ENCODE peak calls at places on chromosome 22, in eight cellular contexts. N is left colon, I is CD14-positive monocyte, X is GM23248, K is stromal cell of bone marrow, Y is head of caudate nucleus, V is M059J, G is HCT116. J is an unnamed sample.
A peak's percentile ranks its signal among the peaks of the same experiment; 100 is the strongest.

GRCh38 chr22:44143117-44143495 is 37.6 kb upstream of the PARVG start:
- DNase-seq in Y (no peak), X (no peak), N (no peak), I (no peak), G (no peak), V (no peak), K (no peak), J (no peak)

GRCh38 chr22:43642319-43642718 is 169.8 kb downstream of the EFCAB6 start:
- DNase-seq in I (no peak), N (no peak), K (no peak), G (no peak), V (no peak), X (no peak), Y (no peak), J (no peak)

GRCh38 chr22:31295831-31296230 is 3.5 kb upstream of the PIK3IP1 start:
- DNase-seq in N (no peak), Y (no peak), V (peak; percentile 27), X (peak; percentile 32), K (no peak), G (no peak), I (no peak), J (no peak)

GRCh38 chr22:21032843-21033688 is 705 bp upstream of the SLC7A4 start:
- DNase-seq in Y (no peak), V (no peak), G (no peak), K (no peak), N (no peak), I (no peak), X (no peak), J (no peak)

GRCh38 chr22:35043251-35043931 is 22.6 kb upstream of the ISX start:
- DNase-seq in X (peak; percentile 16), K (no peak), G (no peak), I (no peak), V (no peak), N (no peak), Y (no peak), J (no peak)

GRCh38 chr22:35620624-35621245 is 3.6 kb upstream of the MB start:
- DNase-seq in X (peak; percentile 73), G (no peak), K (peak; percentile 39), Y (no peak), V (peak; percentile 56), I (no peak), N (no peak), J (peak; percentile 77)

GRCh38 chr22:45200862-45201511 is 37.3 kb downstream of the NUP50 start:
- DNase-seq in I (no peak), K (no peak), X (no peak), Y (no peak), V (peak; percentile 88), G (no peak), N (no peak), J (no peak)

GRCh38 chr22:38258895-38259294 is 13.9 kb downstream of the TMEM184B start:
- DNase-seq in X (no peak), K (no peak), G (no peak), V (no peak), N (no peak), I (no peak), Y (no peak), J (no peak)

GRCh38 chr22:26901228-26901816 is 243.9 kb downstream of the MIAT start:
- DNase-seq in Y (no peak), N (no peak), I (no peak), K (no peak), G (no peak), X (no peak), V (no peak), J (no peak)

GRCh38 chr22:36641902-36642640 is 61.5 kb downstream of the CACNG2 start:
- DNase-seq in V (no peak), I (no peak), X (peak; percentile 97), Y (no peak), N (no peak), G (no peak), K (peak; percentile 40), J (peak; percentile 35)

GRCh38 chr22:50739279-50739691 is 1.3 kb downstream of the ACR start:
- DNase-seq in Y (no peak), X (no peak), K (no peak), V (no peak), N (no peak), I (no peak), G (no peak), J (no peak)

GRCh38 chr22:37659066-37659896 is 758 bp downstream of the PDXP start:
- DNase-seq in G (no peak), V (no peak), Y (peak; percentile 47), K (no peak), X (peak; percentile 27), N (peak; percentile 78), I (no peak), J (no peak)

GRCh38 chr22:44024288-44024908 is at the start of gene PARVB:
- DNase-seq in X (peak; percentile 71), Y (peak; percentile 41), G (no peak), I (no peak), K (no peak), V (no peak), N (peak; percentile 48), J (no peak)

GRCh38 chr22:40525250-40525884 is 111.2 kb downstream of the MRTFA start:
- DNase-seq in N (peak; percentile 72), G (no peak), Y (peak; percentile 60), K (no peak), I (peak; percentile 51), X (peak; percentile 63), V (no peak), J (no peak)

GRCh38 chr22:46335201-46336118 is at the start of gene TRMU:
- DNase-seq in X (peak; percentile 96), I (peak; percentile 75), G (peak; percentile 60), Y (peak; percentile 81), K (peak; percentile 76), V (peak; percentile 74), N (peak; percentile 90), J (peak; percentile 64)

GRCh38 chr22:38325575-38325974 is 8.3 kb upstream of the CSNK1E start:
- DNase-seq in N (no peak), Y (no peak), G (no peak), X (no peak), V (no peak), I (no peak), K (no peak), J (no peak)

GRCh38 chr22:49208003-49208402 is 619.7 kb downstream of the BRD1 start:
- DNase-seq in G (no peak), V (no peak), Y (no peak), I (peak; percentile 38), X (no peak), N (no peak), K (no peak), J (no peak)

GRCh38 chr22:33659423-33659822 is 260.9 kb downstream of the LARGE1 start:
- DNase-seq in Y (no peak), I (no peak), K (peak; percentile 93), V (no peak), G (no peak), N (no peak), X (peak; percentile 20), J (no peak)

GRCh38 chr22:29202231-29203192 is 3.2 kb upstream of the EMID1 start:
- DNase-seq in I (peak; percentile 42), K (no peak), V (no peak), G (no peak), N (peak; percentile 61), Y (no peak), X (no peak), J (no peak)

GRCh38 chr22:49479566-49479965 is 348.1 kb downstream of the BRD1 start:
- DNase-seq in Y (no peak), X (no peak), K (no peak), I (peak; percentile 37), V (no peak), G (no peak), N (no peak), J (no peak)

GRCh38 chr22:44622147-44622427 is 79.9 kb upstream of the PRR5 start:
- DNase-seq in G (no peak), Y (peak; percentile 36), X (no peak), N (peak; percentile 25), V (no peak), K (no peak), I (no peak), J (no peak)

GRCh38 chr22:35777335-35777975 is 59.8 kb downstream of the APOL5 start:
- DNase-seq in V (peak; percentile 68), G (no peak), I (no peak), N (no peak), K (no peak), Y (no peak), X (peak; percentile 89), J (no peak)

GRCh38 chr22:30804626-30805025 is 110.0 kb downstream of the OSBP2 start:
- DNase-seq in K (no peak), N (no peak), V (no peak), I (no peak), G (no peak), Y (no peak), X (no peak), J (no peak)

GRCh38 chr22:38031491-38031890 is 25.7 kb upstream of the PICK1 start:
- DNase-seq in K (no peak), G (no peak), V (no peak), Y (no peak), X (no peak), I (no peak), N (no peak), J (no peak)

GRCh38 chr22:19942886-19943664 is 1.5 kb upstream of the TXNRD2 start:
- DNase-seq in V (peak; percentile 83), G (no peak), I (no peak), Y (no peak), N (no peak), X (peak; percentile 95), K (peak; percentile 77), J (peak; percentile 84)

J was measured in GM04504.